ENCODE peak calls at places on chromosomes 4 and X, in nine cellular contexts. One of them, this sample, is unnamed.

GRCh38 chr4:147942729-147943128 is 210.8 kb downstream of the ARHGAP10 start:
- DNase-seq in cardiac muscle cell: no peak
- DNase-seq in lower lobe of right lung: no peak
- DNase-seq in KBM-7: no peak
- DNase-seq in mesenchymal stem cell: no peak
- DNase-seq in AG08396: no peak
- DNase-seq in NCI-H748 treated with DMSO at 0.1 percent for 48 hours: no peak
- DNase-seq in GOT3: no peak
- DNase-seq in activated naive CD4-positive, alpha-beta T cell treated with Interleukin-2 at 50 U/mL for 16 hours: no peak
- DNase-seq in this sample: no peak

GRCh38 chr4:8725071-8725841 is 132.7 kb downstream of the CPZ start:
- DNase-seq in cardiac muscle cell: no peak
- DNase-seq in lower lobe of right lung: peak
- DNase-seq in KBM-7: no peak
- DNase-seq in mesenchymal stem cell: no peak
- DNase-seq in AG08396: no peak
- DNase-seq in NCI-H748 treated with DMSO at 0.1 percent for 48 hours: no peak
- DNase-seq in GOT3: no peak
- DNase-seq in activated naive CD4-positive, alpha-beta T cell treated with Interleukin-2 at 50 U/mL for 16 hours: no peak
- DNase-seq in this sample: no peak

GRCh38 chr4:56976878-56977320 is 507 bp downstream of the NOA1 start:
- DNase-seq in cardiac muscle cell: no peak
- DNase-seq in lower lobe of right lung: peak
- DNase-seq in KBM-7: no peak
- DNase-seq in mesenchymal stem cell: peak
- DNase-seq in AG08396: peak
- DNase-seq in NCI-H748 treated with DMSO at 0.1 percent for 48 hours: no peak
- DNase-seq in GOT3: no peak
- DNase-seq in activated naive CD4-positive, alpha-beta T cell treated with Interleukin-2 at 50 U/mL for 16 hours: peak
- DNase-seq in this sample: no peak

GRCh38 chr4:55291227-55291629 is 54.8 kb upstream of the SRD5A3 start:
- DNase-seq in cardiac muscle cell: peak
- DNase-seq in lower lobe of right lung: peak
- DNase-seq in KBM-7: no peak
- DNase-seq in mesenchymal stem cell: peak
- DNase-seq in AG08396: no peak
- DNase-seq in NCI-H748 treated with DMSO at 0.1 percent for 48 hours: no peak
- DNase-seq in GOT3: no peak
- DNase-seq in activated naive CD4-positive, alpha-beta T cell treated with Interleukin-2 at 50 U/mL for 16 hours: no peak
- DNase-seq in this sample: no peak

GRCh38 chrX:11589573-11590110 is 76.1 kb downstream of the ARHGAP6 start:
- DNase-seq in cardiac muscle cell: peak
- DNase-seq in lower lobe of right lung: no peak
- DNase-seq in KBM-7: no peak
- DNase-seq in mesenchymal stem cell: peak
- DNase-seq in AG08396: no peak
- DNase-seq in NCI-H748 treated with DMSO at 0.1 percent for 48 hours: no peak
- DNase-seq in GOT3: no peak
- DNase-seq in activated naive CD4-positive, alpha-beta T cell treated with Interleukin-2 at 50 U/mL for 16 hours: no peak
- DNase-seq in this sample: no peak

GRCh38 chr4:8278421-8279287 is 9.1 kb downstream of the HTRA3 start:
- DNase-seq in cardiac muscle cell: peak
- DNase-seq in lower lobe of right lung: no peak
- DNase-seq in KBM-7: no peak
- DNase-seq in mesenchymal stem cell: peak
- DNase-seq in AG08396: peak
- DNase-seq in NCI-H748 treated with DMSO at 0.1 percent for 48 hours: no peak
- DNase-seq in GOT3: no peak
- DNase-seq in activated naive CD4-positive, alpha-beta T cell treated with Interleukin-2 at 50 U/mL for 16 hours: no peak
- DNase-seq in this sample: no peak

GRCh38 chr4:26947318-26947717 is 86.7 kb downstream of the STIM2 start:
- DNase-seq in cardiac muscle cell: no peak
- DNase-seq in lower lobe of right lung: no peak
- DNase-seq in KBM-7: no peak
- DNase-seq in mesenchymal stem cell: no peak
- DNase-seq in AG08396: no peak
- DNase-seq in NCI-H748 treated with DMSO at 0.1 percent for 48 hours: no peak
- DNase-seq in GOT3: no peak
- DNase-seq in activated naive CD4-positive, alpha-beta T cell treated with Interleukin-2 at 50 U/mL for 16 hours: no peak
- DNase-seq in this sample: no peak

GRCh38 chr4:63541828-63542227 is 867.4 kb downstream of the TECRL start:
- DNase-seq in cardiac muscle cell: no peak
- DNase-seq in lower lobe of right lung: no peak
- DNase-seq in KBM-7: no peak
- DNase-seq in mesenchymal stem cell: no peak
- DNase-seq in AG08396: no peak
- DNase-seq in NCI-H748 treated with DMSO at 0.1 percent for 48 hours: no peak
- DNase-seq in GOT3: no peak
- DNase-seq in activated naive CD4-positive, alpha-beta T cell treated with Interleukin-2 at 50 U/mL for 16 hours: no peak
- DNase-seq in this sample: no peak

GRCh38 chrX:39705299-39705698 is 392.5 kb downstream of the BCOR start:
- DNase-seq in cardiac muscle cell: peak
- DNase-seq in lower lobe of right lung: peak
- DNase-seq in KBM-7: peak
- DNase-seq in mesenchymal stem cell: peak
- DNase-seq in AG08396: peak
- DNase-seq in NCI-H748 treated with DMSO at 0.1 percent for 48 hours: peak
- DNase-seq in GOT3: no peak
- DNase-seq in activated naive CD4-positive, alpha-beta T cell treated with Interleukin-2 at 50 U/mL for 16 hours: no peak
- DNase-seq in this sample: no peak

GRCh38 chr4:71872221-71872620 is 88.3 kb upstream of the GC start:
- DNase-seq in cardiac muscle cell: no peak
- DNase-seq in lower lobe of right lung: no peak
- DNase-seq in KBM-7: no peak
- DNase-seq in mesenchymal stem cell: no peak
- DNase-seq in AG08396: no peak
- DNase-seq in NCI-H748 treated with DMSO at 0.1 percent for 48 hours: no peak
- DNase-seq in GOT3: no peak
- DNase-seq in activated naive CD4-positive, alpha-beta T cell treated with Interleukin-2 at 50 U/mL for 16 hours: no peak
- DNase-seq in this sample: no peak

GRCh38 chrX:100512471-100512870 is 72.3 kb upstream of the TNMD start:
- DNase-seq in cardiac muscle cell: peak
- DNase-seq in lower lobe of right lung: no peak
- DNase-seq in KBM-7: peak
- DNase-seq in mesenchymal stem cell: peak
- DNase-seq in AG08396: peak
- DNase-seq in NCI-H748 treated with DMSO at 0.1 percent for 48 hours: peak
- DNase-seq in GOT3: no peak
- DNase-seq in activated naive CD4-positive, alpha-beta T cell treated with Interleukin-2 at 50 U/mL for 16 hours: no peak
- DNase-seq in this sample: no peak

GRCh38 chrX:154526901-154527675 is 11.1 kb upstream of the FAM3A start:
- DNase-seq in cardiac muscle cell: peak
- DNase-seq in lower lobe of right lung: peak
- DNase-seq in KBM-7: peak
- DNase-seq in mesenchymal stem cell: peak
- DNase-seq in AG08396: peak
- DNase-seq in NCI-H748 treated with DMSO at 0.1 percent for 48 hours: peak
- DNase-seq in GOT3: peak
- DNase-seq in activated naive CD4-positive, alpha-beta T cell treated with Interleukin-2 at 50 U/mL for 16 hours: peak
- DNase-seq in this sample: peak

GRCh38 chrX:39850630-39851152 is 247.1 kb downstream of the BCOR start:
- DNase-seq in cardiac muscle cell: peak
- DNase-seq in lower lobe of right lung: no peak
- DNase-seq in KBM-7: peak
- DNase-seq in mesenchymal stem cell: peak
- DNase-seq in AG08396: no peak
- DNase-seq in NCI-H748 treated with DMSO at 0.1 percent for 48 hours: no peak
- DNase-seq in GOT3: no peak
- DNase-seq in activated naive CD4-positive, alpha-beta T cell treated with Interleukin-2 at 50 U/mL for 16 hours: no peak
- DNase-seq in this sample: no peak

GRCh38 chrX:41912922-41913321 is 10.4 kb downstream of the CASK start:
- DNase-seq in cardiac muscle cell: no peak
- DNase-seq in lower lobe of right lung: no peak
- DNase-seq in KBM-7: peak
- DNase-seq in mesenchymal stem cell: peak
- DNase-seq in AG08396: no peak
- DNase-seq in NCI-H748 treated with DMSO at 0.1 percent for 48 hours: no peak
- DNase-seq in GOT3: no peak
- DNase-seq in activated naive CD4-positive, alpha-beta T cell treated with Interleukin-2 at 50 U/mL for 16 hours: no peak
- DNase-seq in this sample: no peak

GRCh38 chr4:149291463-149291862 is 524.2 kb downstream of the IQCM start:
- DNase-seq in cardiac muscle cell: peak
- DNase-seq in lower lobe of right lung: no peak
- DNase-seq in KBM-7: no peak
- DNase-seq in mesenchymal stem cell: peak
- DNase-seq in AG08396: no peak
- DNase-seq in NCI-H748 treated with DMSO at 0.1 percent for 48 hours: no peak
- DNase-seq in GOT3: no peak
- DNase-seq in activated naive CD4-positive, alpha-beta T cell treated with Interleukin-2 at 50 U/mL for 16 hours: no peak
- DNase-seq in this sample: no peak

GRCh38 chr4:104868942-104869341 is 277.7 kb upstream of the TET2 start:
- DNase-seq in cardiac muscle cell: no peak
- DNase-seq in lower lobe of right lung: no peak
- DNase-seq in KBM-7: no peak
- DNase-seq in mesenchymal stem cell: no peak
- DNase-seq in AG08396: no peak
- DNase-seq in NCI-H748 treated with DMSO at 0.1 percent for 48 hours: no peak
- DNase-seq in GOT3: no peak
- DNase-seq in activated naive CD4-positive, alpha-beta T cell treated with Interleukin-2 at 50 U/mL for 16 hours: no peak
- DNase-seq in this sample: no peak

GRCh38 chrX:25028726-25029125 is 13.0 kb upstream of the ARX start:
- DNase-seq in cardiac muscle cell: peak
- DNase-seq in lower lobe of right lung: no peak
- DNase-seq in KBM-7: no peak
- DNase-seq in mesenchymal stem cell: no peak
- DNase-seq in AG08396: no peak
- DNase-seq in NCI-H748 treated with DMSO at 0.1 percent for 48 hours: peak
- DNase-seq in GOT3: no peak
- DNase-seq in activated naive CD4-positive, alpha-beta T cell treated with Interleukin-2 at 50 U/mL for 16 hours: no peak
- DNase-seq in this sample: no peak

GRCh38 chrX:8760021-8760420 is 28.1 kb upstream of the ANOS1 start:
- DNase-seq in cardiac muscle cell: no peak
- DNase-seq in lower lobe of right lung: no peak
- DNase-seq in KBM-7: no peak
- DNase-seq in mesenchymal stem cell: no peak
- DNase-seq in AG08396: no peak
- DNase-seq in NCI-H748 treated with DMSO at 0.1 percent for 48 hours: no peak
- DNase-seq in GOT3: no peak
- DNase-seq in activated naive CD4-positive, alpha-beta T cell treated with Interleukin-2 at 50 U/mL for 16 hours: no peak
- DNase-seq in this sample: no peak

GRCh38 chrX:40922307-40922706 is 162.9 kb upstream of the USP9X start:
- DNase-seq in cardiac muscle cell: peak
- DNase-seq in lower lobe of right lung: no peak
- DNase-seq in KBM-7: peak
- DNase-seq in mesenchymal stem cell: peak
- DNase-seq in AG08396: peak
- DNase-seq in NCI-H748 treated with DMSO at 0.1 percent for 48 hours: peak
- DNase-seq in GOT3: no peak
- DNase-seq in activated naive CD4-positive, alpha-beta T cell treated with Interleukin-2 at 50 U/mL for 16 hours: no peak
- DNase-seq in this sample: no peak

GRCh38 chrX:155334486-155335316 is at the start of gene CLIC2:
- DNase-seq in cardiac muscle cell: peak
- DNase-seq in lower lobe of right lung: peak
- DNase-seq in KBM-7: peak
- DNase-seq in mesenchymal stem cell: peak
- DNase-seq in AG08396: peak
- DNase-seq in NCI-H748 treated with DMSO at 0.1 percent for 48 hours: no peak
- DNase-seq in GOT3: no peak
- DNase-seq in activated naive CD4-positive, alpha-beta T cell treated with Interleukin-2 at 50 U/mL for 16 hours: no peak
- DNase-seq in this sample: peak

GRCh38 chrX:150693782-150694574 is 782 bp downstream of the MTMR1 start:
- DNase-seq in cardiac muscle cell: peak
- DNase-seq in lower lobe of right lung: peak
- DNase-seq in KBM-7: peak
- DNase-seq in mesenchymal stem cell: peak
- DNase-seq in AG08396: peak
- DNase-seq in NCI-H748 treated with DMSO at 0.1 percent for 48 hours: peak
- DNase-seq in GOT3: no peak
- DNase-seq in activated naive CD4-positive, alpha-beta T cell treated with Interleukin-2 at 50 U/mL for 16 hours: peak
- DNase-seq in this sample: peak

GRCh38 chr4:186699298-186699697 is 24.4 kb downstream of the FAT1 start:
- DNase-seq in cardiac muscle cell: peak
- DNase-seq in lower lobe of right lung: no peak
- DNase-seq in KBM-7: no peak
- DNase-seq in mesenchymal stem cell: peak
- DNase-seq in AG08396: no peak
- DNase-seq in NCI-H748 treated with DMSO at 0.1 percent for 48 hours: no peak
- DNase-seq in GOT3: no peak
- DNase-seq in activated naive CD4-positive, alpha-beta T cell treated with Interleukin-2 at 50 U/mL for 16 hours: no peak
- DNase-seq in this sample: no peak

GRCh38 chr4:43550981-43551627 is 658.6 kb downstream of the GRXCR1 start:
- DNase-seq in cardiac muscle cell: no peak
- DNase-seq in lower lobe of right lung: no peak
- DNase-seq in KBM-7: no peak
- DNase-seq in mesenchymal stem cell: no peak
- DNase-seq in AG08396: no peak
- DNase-seq in NCI-H748 treated with DMSO at 0.1 percent for 48 hours: no peak
- DNase-seq in GOT3: no peak
- DNase-seq in activated naive CD4-positive, alpha-beta T cell treated with Interleukin-2 at 50 U/mL for 16 hours: no peak
- DNase-seq in this sample: no peak

GRCh38 chr4:190019023-190019858 is 7.8 kb downstream of the FRG2 start:
- DNase-seq in cardiac muscle cell: no peak
- DNase-seq in lower lobe of right lung: no peak
- DNase-seq in KBM-7: no peak
- DNase-seq in mesenchymal stem cell: no peak
- DNase-seq in AG08396: peak
- DNase-seq in NCI-H748 treated with DMSO at 0.1 percent for 48 hours: no peak
- DNase-seq in GOT3: no peak
- DNase-seq in activated naive CD4-positive, alpha-beta T cell treated with Interleukin-2 at 50 U/mL for 16 hours: no peak
- DNase-seq in this sample: no peak

GRCh38 chr4:46329118-46329976 is 60.6 kb downstream of the GABRA2 start:
- DNase-seq in cardiac muscle cell: peak
- DNase-seq in lower lobe of right lung: no peak
- DNase-seq in KBM-7: peak
- DNase-seq in mesenchymal stem cell: peak
- DNase-seq in AG08396: no peak
- DNase-seq in NCI-H748 treated with DMSO at 0.1 percent for 48 hours: peak
- DNase-seq in GOT3: no peak
- DNase-seq in activated naive CD4-positive, alpha-beta T cell treated with Interleukin-2 at 50 U/mL for 16 hours: no peak
- DNase-seq in this sample: no peak

GRCh38 chrX:13764284-13764683 is 29.7 kb downstream of the OFD1 start:
- DNase-seq in cardiac muscle cell: no peak
- DNase-seq in lower lobe of right lung: no peak
- DNase-seq in KBM-7: peak
- DNase-seq in mesenchymal stem cell: no peak
- DNase-seq in AG08396: no peak
- DNase-seq in NCI-H748 treated with DMSO at 0.1 percent for 48 hours: no peak
- DNase-seq in GOT3: no peak
- DNase-seq in activated naive CD4-positive, alpha-beta T cell treated with Interleukin-2 at 50 U/mL for 16 hours: no peak
- DNase-seq in this sample: no peak

GRCh38 chrX:152907084-152907651 is 9.3 kb downstream of the ZNF185 start:
- DNase-seq in cardiac muscle cell: peak
- DNase-seq in lower lobe of right lung: no peak
- DNase-seq in KBM-7: no peak
- DNase-seq in mesenchymal stem cell: peak
- DNase-seq in AG08396: peak
- DNase-seq in NCI-H748 treated with DMSO at 0.1 percent for 48 hours: peak
- DNase-seq in GOT3: no peak
- DNase-seq in activated naive CD4-positive, alpha-beta T cell treated with Interleukin-2 at 50 U/mL for 16 hours: no peak
- DNase-seq in this sample: no peak

GRCh38 chrX:38341442-38341841 is 11.0 kb upstream of the OTC start:
- DNase-seq in cardiac muscle cell: no peak
- DNase-seq in lower lobe of right lung: no peak
- DNase-seq in KBM-7: no peak
- DNase-seq in mesenchymal stem cell: no peak
- DNase-seq in AG08396: no peak
- DNase-seq in NCI-H748 treated with DMSO at 0.1 percent for 48 hours: peak
- DNase-seq in GOT3: no peak
- DNase-seq in activated naive CD4-positive, alpha-beta T cell treated with Interleukin-2 at 50 U/mL for 16 hours: no peak
- DNase-seq in this sample: no peak

GRCh38 chr4:118740869-118741268 is 55.7 kb downstream of the METTL14 start:
- DNase-seq in cardiac muscle cell: peak
- DNase-seq in lower lobe of right lung: no peak
- DNase-seq in KBM-7: no peak
- DNase-seq in mesenchymal stem cell: peak
- DNase-seq in AG08396: no peak
- DNase-seq in NCI-H748 treated with DMSO at 0.1 percent for 48 hours: peak
- DNase-seq in GOT3: no peak
- DNase-seq in activated naive CD4-positive, alpha-beta T cell treated with Interleukin-2 at 50 U/mL for 16 hours: no peak
- DNase-seq in this sample: no peak

GRCh38 chrX:119574394-119575266 is at the start of gene UBE2A:
- DNase-seq in cardiac muscle cell: peak
- DNase-seq in lower lobe of right lung: peak
- DNase-seq in KBM-7: peak
- DNase-seq in mesenchymal stem cell: peak
- DNase-seq in AG08396: peak
- DNase-seq in NCI-H748 treated with DMSO at 0.1 percent for 48 hours: peak
- DNase-seq in GOT3: peak
- DNase-seq in activated naive CD4-positive, alpha-beta T cell treated with Interleukin-2 at 50 U/mL for 16 hours: peak
- DNase-seq in this sample: peak

GRCh38 chr4:835148-836002 is 9.4 kb upstream of the CPLX1 start:
- DNase-seq in cardiac muscle cell: no peak
- DNase-seq in lower lobe of right lung: peak
- DNase-seq in KBM-7: no peak
- DNase-seq in mesenchymal stem cell: no peak
- DNase-seq in AG08396: no peak
- DNase-seq in NCI-H748 treated with DMSO at 0.1 percent for 48 hours: no peak
- DNase-seq in GOT3: no peak
- DNase-seq in activated naive CD4-positive, alpha-beta T cell treated with Interleukin-2 at 50 U/mL for 16 hours: no peak
- DNase-seq in this sample: no peak

This sample was measured in GF-D8.